ENCODE peak calls at places on chromosomes 5 and 9, in seven cellular contexts. G is tibial nerve, O is GM13977, U is fibroblast of mammary gland, Z is ovary, N is colonic mucosa, L is bronchial epithelial cell. K is an unnamed sample.

GRCh38 chr9:107276966-107277710 is 5.9 kb upstream of the RAD23B start:
- DNase-seq in G (no peak), O (no peak), U (no peak), Z (no peak), N (no peak), L (no peak), K (no peak)

GRCh38 chr9:136577941-136578619 is 32.2 kb upstream of the NOTCH1 start:
- DNase-seq in G (no peak), O (no peak), U (no peak), Z (no peak), N (no peak), L (no peak), K (no peak)

GRCh38 chr5:133635051-133635450 is 22.7 kb upstream of the FSTL4 start:
- DNase-seq in G (no peak), O (no peak), U (peak; percentile 70), Z (no peak), N (no peak), L (peak; percentile 86), K (no peak)

GRCh38 chr5:159034083-159034824 is 65.5 kb downstream of the EBF1 start:
- DNase-seq in G (no peak), O (no peak), U (peak; percentile 49), Z (no peak), N (no peak), L (no peak), K (no peak)

GRCh38 chr5:50711280-50711679 is 44.8 kb downstream of the PARP8 start:
- DNase-seq in G (no peak), O (peak; percentile 13), U (peak; percentile 16), Z (no peak), N (peak; percentile 22), L (no peak), K (peak; percentile 15)

GRCh38 chr5:57004800-57005199 is 52.9 kb upstream of the MIER3 start:
- DNase-seq in G (no peak), O (no peak), U (no peak), Z (no peak), N (no peak), L (peak; percentile 99), K (no peak)

GRCh38 chr9:32427111-32427873 is 42.8 kb downstream of the ACO1 start:
- DNase-seq in G (no peak), O (no peak), U (peak; percentile 43), Z (no peak), N (peak; percentile 25), L (no peak), K (no peak)

GRCh38 chr5:78483809-78484521 is 123.5 kb downstream of the SCAMP1 start:
- DNase-seq in G (no peak), O (no peak), U (peak; percentile 79), Z (peak; percentile 36), N (no peak), L (peak; percentile 63), K (peak; percentile 51)

DNA sequence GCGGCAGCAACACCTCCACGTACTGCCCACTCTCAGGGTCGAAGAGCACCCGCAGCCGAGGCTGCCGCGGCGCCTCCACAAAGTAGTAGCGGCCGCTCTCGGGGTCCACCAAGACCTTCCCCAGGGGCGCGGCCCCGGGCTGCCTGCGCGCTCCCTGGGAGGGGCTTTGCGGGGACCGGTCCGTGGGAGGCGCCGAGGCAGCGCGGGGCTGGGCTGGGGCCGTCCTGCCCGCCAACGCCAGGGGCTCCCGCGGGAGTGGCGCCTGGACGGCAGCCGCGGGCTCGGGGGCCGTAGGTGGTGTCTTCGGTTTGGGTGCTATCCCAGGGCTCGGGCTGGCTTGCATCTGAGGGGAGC is 2.6 kb upstream of the MZB1 start:
- DNase-seq in G (no peak), O (no peak), U (no peak), Z (no peak), N (no peak), L (no peak), K (no peak)
- TF ChIP-seq CTCF in G (peak; percentile 63), O (no peak), U (no peak), Z (no peak), N (no peak), L (no peak), K (no peak)

DNA sequence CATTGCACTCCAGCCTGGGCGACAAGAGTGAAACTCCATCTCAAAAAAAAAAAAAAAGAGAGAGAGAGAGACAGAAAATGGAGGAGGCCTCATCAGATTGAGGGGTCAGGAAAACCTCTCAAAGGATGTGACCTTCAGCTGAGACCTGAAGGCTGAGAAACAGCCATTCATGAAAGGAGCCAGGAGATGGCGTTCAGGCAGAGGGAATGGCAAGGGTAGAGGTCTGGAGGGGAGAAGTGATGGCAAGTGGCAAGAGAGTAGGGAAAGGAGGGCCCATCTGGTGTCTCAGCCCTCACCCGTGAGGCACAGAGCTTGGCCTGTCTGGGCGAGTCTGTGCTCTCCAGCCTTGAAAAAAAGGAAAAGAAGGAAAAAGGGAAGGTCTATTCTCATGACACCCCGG is 17.0 kb downstream of the CAMK2A start:
- DNase-seq in G (no peak), O (peak; percentile 52), U (peak; percentile 63), Z (no peak), N (no peak), L (peak; percentile 48), K (no peak)
- TF ChIP-seq CTCF in G (peak; percentile 41), O (peak; percentile 31), U (peak; percentile 64), Z (no peak), N (no peak), L (peak; percentile 69), K (peak; percentile 36)

GRCh38 chr5:151048526-151048925 is 28.1 kb downstream of the GPX3 start:
- DNase-seq in G (no peak), O (no peak), U (peak; percentile 42), Z (no peak), N (no peak), L (no peak), K (no peak)
- TF ChIP-seq CTCF in G (no peak), O (peak; percentile 27), U (peak; percentile 49), Z (no peak), N (no peak), L (peak; percentile 41), K (no peak)

GRCh38 chr9:8860925-8861324 is 1061.3 kb upstream of the DMAC1 start:
- DNase-seq in G (no peak), O (no peak), U (peak; percentile 86), Z (no peak), N (no peak), L (peak; percentile 49), K (no peak)
- TF ChIP-seq CTCF in G (no peak), O (no peak), U (peak; percentile 42), Z (no peak), N (no peak), L (no peak), K (no peak)

GRCh38 chr5:124411089-124411488 is 335.4 kb downstream of the ZNF608 start:
- DNase-seq in G (no peak), O (no peak), U (peak; percentile 28), Z (no peak), N (no peak), L (no peak), K (no peak)
- TF ChIP-seq CTCF in G (no peak), O (no peak), U (no peak), Z (no peak), N (no peak), L (no peak), K (no peak)

GRCh38 chr9:72958485-72959266 is 5.8 kb upstream of the ALDH1A1 start:
- DNase-seq in G (no peak), O (no peak), U (no peak), Z (no peak), N (no peak), L (no peak), K (no peak)

GRCh38 chr9:72954431-72955420 is 1.9 kb upstream of the ALDH1A1 start:
- DNase-seq in G (peak; percentile 55), O (no peak), U (peak; percentile 57), Z (peak; percentile 61), N (peak; percentile 42), L (no peak), K (no peak)

GRCh38 chr9:72960446-72960845 is 7.6 kb upstream of the ALDH1A1 start:
- DNase-seq in G (no peak), O (no peak), U (peak; percentile 7), Z (no peak), N (no peak), L (peak; percentile 77), K (no peak)
- TF ChIP-seq CTCF in G (no peak), O (no peak), U (no peak), Z (no peak), N (no peak), L (peak; percentile 8), K (no peak)

K was measured in GM13976.